ENCODE peak calls at places on chromosomes 13 and 19, in five cellular contexts. A is PC-9; O is upper lobe of right lung; I is IMR-90; Z is effector memory CD4-positive, alpha-beta T cell. K is an unnamed sample.

GRCh38 chr13:92414851-92415250 is 811.8 kb upstream of the GPC6 start:
- DNase-seq in A (no peak), I (no peak), Z (no peak), O (no peak), K (no peak)

GRCh38 chr13:80798576-80799133 is 457.7 kb upstream of the SPRY2 start:
- DNase-seq in O (no peak), I (no peak), A (no peak), Z (no peak), K (no peak)

GRCh38 chr13:39353988-39354387 is 249.0 kb downstream of the LHFPL6 start:
- DNase-seq in O (no peak), Z (no peak), I (peak; percentile 65), A (no peak), K (peak; percentile 43)

GRCh38 chr19:8682472-8682871 is 16.1 kb downstream of the ACTL9 start:
- DNase-seq in Z (no peak), O (no peak), I (no peak), A (no peak), K (no peak)

GRCh38 chr19:22901431-22902130 is 69.5 kb downstream of the ZNF723 start:
- DNase-seq in Z (no peak), I (no peak), A (no peak), O (no peak), K (no peak)

GRCh38 chr13:54004026-54004699 is 975.5 kb downstream of the OLFM4 start:
- DNase-seq in A (no peak), Z (no peak), O (no peak), I (no peak), K (no peak)

GRCh38 chr13:40440990-40441820 is 225.2 kb downstream of the FOXO1 start:
- DNase-seq in O (peak; percentile 69), Z (no peak), I (no peak), A (peak; percentile 75), K (no peak)

GRCh38 chr13:52882803-52883202 is 34.4 kb upstream of the PCDH8 start:
- DNase-seq in I (no peak), Z (no peak), A (no peak), O (no peak), K (no peak)

GRCh38 chr13:100630564-100630963 is 42.0 kb upstream of the GGACT start:
- DNase-seq in I (no peak), A (no peak), O (no peak), Z (no peak), K (no peak)

GRCh38 chr19:50639121-50640112 is at the start of gene SYT3:
- DNase-seq in A (peak; percentile 6), I (peak; percentile 27), O (peak; percentile 79), Z (no peak), K (no peak)

GRCh38 chr13:95191821-95192220 is 109.4 kb downstream of the ABCC4 start:
- DNase-seq in O (peak; percentile 88), Z (no peak), A (peak; percentile 78), I (peak; percentile 74), K (no peak)

GRCh38 chr19:36707134-36707533 is 19.7 kb downstream of the ZNF567 start:
- DNase-seq in I (no peak), A (no peak), O (no peak), Z (no peak), K (no peak)

GRCh38 chr13:113148940-113149503 is 9.4 kb upstream of the PROZ start:
- DNase-seq in I (no peak), O (no peak), Z (no peak), A (no peak), K (no peak)

GRCh38 chr19:7832781-7833180 is 2.8 kb downstream of the EVI5L start:
- DNase-seq in Z (no peak), A (no peak), O (no peak), I (no peak), K (no peak)

GRCh38 chr19:35963514-35963913 is 27.3 kb downstream of the LRFN3 start:
- DNase-seq in A (peak; percentile 35), I (peak; percentile 56), O (no peak), Z (no peak), K (no peak)

GRCh38 chr19:18232540-18233223 is 6.4 kb upstream of the PDE4C start:
- DNase-seq in I (no peak), O (no peak), A (no peak), Z (no peak), K (no peak)

GRCh38 chr13:18943273-18943672 is 238.4 kb downstream of the TUBA3C start:
- DNase-seq in I (no peak), Z (no peak), O (no peak), A (no peak), K (no peak)

GRCh38 chr19:47253467-47253881 is 2.9 kb upstream of the CCDC9 start:
- DNase-seq in I (peak; percentile 91), Z (no peak), O (no peak), A (peak; percentile 80), K (no peak)

DNA sequence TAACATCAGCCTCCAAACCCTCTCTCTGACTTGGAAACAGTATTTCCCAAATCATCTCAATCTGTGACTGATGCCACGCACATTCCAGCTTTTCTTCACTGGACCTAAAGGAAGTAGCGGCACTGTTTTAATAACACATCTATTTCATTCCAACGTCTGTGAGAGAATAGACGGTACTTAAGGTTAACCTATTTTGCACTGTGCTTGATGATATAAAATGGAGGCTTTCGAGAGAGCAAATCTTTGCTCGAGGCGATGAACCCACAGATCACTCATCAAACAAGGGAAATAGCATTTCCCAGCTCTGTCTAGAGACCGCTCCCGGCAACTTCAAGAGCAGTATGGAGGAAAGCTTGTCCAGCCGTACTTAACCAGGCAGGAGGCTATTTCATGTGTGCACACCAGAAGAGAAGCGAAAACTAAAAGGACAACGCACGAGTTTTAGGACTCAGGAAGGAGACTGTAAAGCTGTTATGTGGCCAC is 2.9 kb downstream of the UBL3 start:
- DNase-seq in I (peak; percentile 64), A (no peak), O (no peak), Z (no peak), K (no peak)
- H3K27ac ChIP-seq in I (peak overlapping the region; percentile 12), A (peak overlapping the region; percentile 33), O (peak overlapping the region; percentile 98), Z (peak overlapping the region; percentile 30), K (peak overlapping the region; percentile 37)

GRCh38 chr19:44142014-44142523 is 715 bp downstream of the ZNF234 start:
- DNase-seq in I (peak; percentile 42), O (no peak), A (no peak), Z (no peak), K (no peak)
- H3K27ac ChIP-seq in I (peak overlapping the region; percentile 93), O (peak overlapping the region; percentile 83), A (no peak overlapping the region), Z (no peak overlapping the region), K (no peak overlapping the region)

GRCh38 chr13:44932171-44932849 is 57.0 kb downstream of the NUFIP1 start:
- DNase-seq in Z (no peak), O (no peak), I (peak; percentile 72), A (no peak), K (no peak)

GRCh38 chr13:44929691-44930090 is 59.6 kb downstream of the NUFIP1 start:
- DNase-seq in O (no peak), A (no peak), Z (no peak), I (no peak), K (no peak)

GRCh38 chr13:44932850-44933251 is 56.4 kb downstream of the NUFIP1 start:
- DNase-seq in A (no peak), Z (no peak), I (peak; percentile 49), O (no peak), K (no peak)

GRCh38 chr13:44930280-44930679 is 59.0 kb downstream of the NUFIP1 start:
- DNase-seq in I (no peak), A (no peak), O (no peak), Z (no peak), K (no peak)

DNA sequence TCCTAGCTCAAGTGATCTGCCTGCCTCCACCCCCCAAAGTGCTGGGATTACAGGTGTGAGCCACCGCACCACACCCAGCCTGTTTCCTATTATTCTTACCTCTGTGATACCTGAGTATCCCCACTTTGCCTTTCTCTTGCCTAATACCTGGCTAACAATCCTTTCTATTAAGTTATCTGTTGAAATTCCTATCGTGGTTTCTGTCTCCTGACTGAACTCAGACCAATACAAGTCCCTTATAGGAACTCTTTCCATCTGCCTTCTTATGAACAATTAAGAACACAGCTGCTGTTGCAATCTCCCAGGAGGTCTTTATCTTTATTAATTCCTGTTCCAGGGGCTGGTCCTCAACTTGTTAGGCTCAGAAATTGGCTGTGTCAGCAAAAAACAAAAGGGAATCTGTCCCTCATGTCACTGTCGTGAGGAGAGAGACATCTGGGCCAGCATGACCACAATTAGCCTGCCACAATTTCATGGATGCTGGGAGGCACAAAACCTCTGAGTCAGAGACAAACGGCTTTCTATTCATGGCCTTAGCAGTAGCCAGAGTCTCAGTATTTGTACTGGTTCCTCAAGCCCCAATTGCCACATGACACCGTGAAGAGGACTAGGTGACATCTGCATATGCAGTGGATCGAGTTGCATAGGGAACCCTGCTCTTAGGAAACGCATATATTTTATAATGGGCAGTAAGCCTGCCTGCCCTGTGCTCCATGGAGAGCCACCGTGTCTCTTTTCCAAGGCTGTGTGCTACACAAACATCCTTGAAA is 58.2 kb downstream of the NUFIP1 start:
- DNase-seq in A (peak; percentile 14), Z (no peak), I (no peak), O (no peak), K (no peak)
- H3K27ac ChIP-seq in A (peak overlapping the region; percentile 65), Z (no peak overlapping the region), I (no peak overlapping the region), O (no peak overlapping the region), K (peak overlapping the region; percentile 33)

DNA sequence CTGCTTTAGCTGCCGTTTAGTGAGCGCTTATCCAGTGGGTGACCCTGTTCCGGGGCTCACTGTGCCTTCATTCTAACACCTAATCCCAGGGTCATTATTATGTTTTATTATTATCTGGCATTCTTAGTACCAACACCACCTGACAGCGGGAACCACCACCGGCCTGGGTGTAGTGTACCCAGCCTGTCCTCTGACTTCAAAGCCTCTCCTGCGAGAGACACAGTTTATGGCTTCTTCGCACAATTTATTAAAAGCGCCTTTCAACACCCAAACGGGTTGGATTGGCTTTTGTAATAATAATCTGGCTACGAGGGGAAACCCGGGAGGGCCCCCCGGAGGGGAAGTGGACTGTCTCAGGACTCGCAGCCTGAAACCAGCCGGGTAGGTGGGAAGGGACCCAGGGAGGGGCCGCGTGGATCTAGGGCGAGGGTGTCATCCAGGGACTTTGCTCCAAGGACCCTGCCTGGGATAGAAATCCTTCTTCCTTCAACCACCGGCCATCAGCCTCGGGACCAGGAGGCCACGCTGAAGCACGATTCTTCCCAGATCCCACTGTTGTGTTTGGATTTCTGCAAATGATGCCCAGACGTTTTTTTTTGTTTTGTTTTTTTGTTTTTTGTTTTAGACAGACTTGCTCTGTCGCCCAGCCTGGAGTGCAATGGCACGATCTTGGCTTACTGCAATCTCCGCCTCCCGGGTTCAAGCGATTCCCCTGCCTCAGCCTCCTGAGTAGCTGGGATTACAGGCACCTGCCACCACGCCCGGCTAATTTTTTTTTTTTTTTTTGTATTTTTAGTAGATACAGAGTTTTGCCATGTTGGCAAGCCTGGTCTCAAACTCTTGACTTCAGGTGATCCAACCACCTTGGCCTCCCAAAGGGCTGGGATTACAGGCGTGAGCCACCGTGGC is 1.6 kb upstream of the ZBTB7A start:
- DNase-seq in Z (no peak), I (no peak), A (no peak), O (no peak), K (no peak)
- H3K27ac ChIP-seq in Z (peak overlapping the region; percentile 93), I (no peak overlapping the region), A (no peak overlapping the region), O (peak overlapping the region; percentile 96), K (no peak overlapping the region)

DNA sequence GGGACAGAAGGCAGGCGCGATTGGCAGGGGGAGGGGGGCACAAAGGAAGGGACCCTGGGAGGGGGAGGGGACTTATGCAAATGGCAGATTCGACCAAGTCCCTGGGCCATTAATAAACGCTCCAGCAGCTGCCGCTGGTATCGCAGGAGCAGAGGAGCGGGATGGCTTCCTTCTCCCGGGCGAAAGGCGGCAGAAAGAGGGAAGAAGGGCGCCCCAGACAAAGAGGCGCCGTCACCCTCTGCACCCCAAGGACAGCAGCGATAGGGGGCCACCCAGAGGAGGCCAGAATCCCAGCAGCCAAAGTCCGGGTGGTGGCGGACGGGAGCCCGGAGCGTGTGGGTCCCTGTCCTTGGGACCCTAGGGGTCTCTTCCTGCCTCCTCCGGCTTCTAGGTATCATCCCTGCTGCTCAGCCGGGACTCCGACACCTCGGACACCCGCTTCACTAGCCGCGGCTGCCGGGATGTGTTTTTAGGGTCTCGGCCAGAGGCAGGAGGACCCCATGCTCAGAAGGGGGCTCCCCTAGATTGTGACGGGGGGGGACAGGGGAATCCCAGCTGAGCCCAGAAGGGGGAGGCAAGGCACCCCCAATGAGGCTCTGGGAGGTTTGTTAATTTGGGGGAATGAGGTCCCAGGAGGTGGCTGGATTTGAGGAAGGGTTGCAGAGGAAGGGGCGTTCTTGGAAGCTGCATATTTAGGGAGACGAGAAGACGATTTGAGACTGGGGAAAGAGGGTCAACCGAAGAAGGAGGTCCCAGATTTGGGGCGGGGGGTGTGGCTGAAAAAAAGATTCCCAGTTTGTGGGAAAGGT is 1.7 kb downstream of the PTPRS start:
- DNase-seq in I (no peak), A (no peak), Z (no peak), O (no peak), K (no peak)
- H3K27ac ChIP-seq in I (no peak overlapping the region), A (no peak overlapping the region), Z (no peak overlapping the region), O (no peak overlapping the region), K (no peak overlapping the region)